ENCODE peak calls at places on chromosomes 13 and 19, in eight cellular contexts. X is GM23338, G is neural progenitor cell, O is hepatocyte, J is HCT116, Q is OCI-LY7, A is PC-3, V is SK-N-SH. T is an unnamed sample.
A peak's percentile ranks its signal among the peaks of the same experiment; 100 is the strongest.

GRCh38 chr13:94322925-94323324 is 156.6 kb downstream of the DCT start:
- DNase-seq in X (no peak), G (no peak), O (no peak), J (no peak), Q (no peak), A (no peak), V (no peak), T (peak; percentile 58)

GRCh38 chr13:23654111-23655110 is 84.2 kb downstream of the TNFRSF19 start:
- DNase-seq in X (no peak), G (no peak), O (no peak), J (no peak), Q (no peak), A (no peak), V (no peak), T (no peak)

GRCh38 chr19:17834350-17835181 is 13.2 kb downstream of the JAK3 start:
- DNase-seq in X (peak; percentile 74), G (peak; percentile 58), O (no peak), J (no peak), Q (no peak), A (no peak), V (no peak), T (peak; percentile 7)

GRCh38 chr19:54574051-54574450 is 461 bp downstream of the LILRA2 start:
- DNase-seq in X (no peak), G (no peak), O (no peak), J (no peak), Q (no peak), A (no peak), V (no peak), T (no peak)

GRCh38 chr19:23769691-23770468 is 11.2 kb upstream of the ZNF681 start:
- DNase-seq in X (no peak), G (no peak), O (no peak), J (no peak), Q (no peak), A (no peak), V (no peak), T (no peak)

GRCh38 chr13:41398494-41399190 is 58.7 kb upstream of the RGCC start:
- DNase-seq in X (no peak), G (no peak), O (no peak), J (no peak), Q (no peak), A (no peak), V (no peak), T (peak; percentile 74)

GRCh38 chr19:441213-441823 is 19.5 kb downstream of the SHC2 start:
- DNase-seq in X (no peak), G (no peak), O (no peak), J (no peak), Q (no peak), A (no peak), V (no peak), T (no peak)

GRCh38 chr19:34639491-34640085 is 37.4 kb downstream of the SCGB2B2 start:
- DNase-seq in X (peak; percentile 92), G (peak; percentile 86), O (peak; percentile 84), J (peak; percentile 53), Q (peak; percentile 83), A (peak; percentile 57), V (peak; percentile 43), T (peak; percentile 76)

GRCh38 chr19:35545855-35546381 is 492 bp downstream of the TMEM147 start:
- DNase-seq in X (peak; percentile 63), G (no peak), O (peak; percentile 60), J (no peak), Q (peak; percentile 42), A (peak; percentile 23), V (peak; percentile 79), T (peak; percentile 64)

GRCh38 chr13:112715715-112716460 is 26.1 kb downstream of the ATP11A start:
- DNase-seq in X (no peak), G (no peak), O (no peak), J (no peak), Q (no peak), A (no peak), V (no peak), T (peak; percentile 7)

GRCh38 chr19:5977222-5977784 is 637 bp downstream of the RANBP3 start:
- DNase-seq in X (no peak), G (no peak), O (no peak), J (no peak), Q (peak; percentile 26), A (no peak), V (no peak), T (peak; percentile 19)

GRCh38 chr13:37187611-37188010 is 82.1 kb upstream of the CSNK1A1L start:
- DNase-seq in X (no peak), G (no peak), O (no peak), J (no peak), Q (no peak), A (no peak), V (no peak), T (no peak)

GRCh38 chr19:4639531-4640246 is 373 bp downstream of the TNFAIP8L1 start:
- DNase-seq in X (no peak), G (no peak), O (peak; percentile 47), J (no peak), Q (no peak), A (no peak), V (peak; percentile 74), T (no peak)

GRCh38 chr13:49373699-49374098 is 70.2 kb downstream of the CAB39L start:
- DNase-seq in X (no peak), G (no peak), O (no peak), J (no peak), Q (peak; percentile 25), A (no peak), V (no peak), T (peak; percentile 14)

GRCh38 chr13:44651209-44651608 is 75.1 kb upstream of the TSC22D1 start:
- DNase-seq in X (peak; percentile 57), G (no peak), O (no peak), J (no peak), Q (no peak), A (no peak), V (no peak), T (no peak)

GRCh38 chr19:42528354-42529247 is at the start of gene CEACAM1:
- DNase-seq in X (no peak), G (no peak), O (peak; percentile 79), J (no peak), Q (peak; percentile 68), A (peak; percentile 35), V (no peak), T (peak; percentile 12)

GRCh38 chr13:101576452-101576851 is 124.0 kb downstream of the ITGBL1 start:
- DNase-seq in X (no peak), G (no peak), O (no peak), J (no peak), Q (no peak), A (peak; percentile 74), V (no peak), T (no peak)

GRCh38 chr19:10780368-10780767 is 55.6 kb downstream of the TMED1 start:
- DNase-seq in X (no peak), G (no peak), O (no peak), J (no peak), Q (no peak), A (no peak), V (no peak), T (peak; percentile 20)

GRCh38 chr13:40789275-40790231 is at the start of gene SLC25A15:
- DNase-seq in X (peak; percentile 80), G (peak; percentile 90), O (peak; percentile 95), J (peak; percentile 48), Q (peak; percentile 89), A (peak; percentile 81), V (peak; percentile 97), T (peak; percentile 89)

GRCh38 chr13:48515732-48516131 is 17.1 kb downstream of the RCBTB2 start:
- DNase-seq in X (no peak), G (no peak), O (no peak), J (no peak), Q (no peak), A (no peak), V (no peak), T (no peak)

GRCh38 chr13:79360064-79360463 is 46.0 kb downstream of the RBM26 start:
- DNase-seq in X (no peak), G (no peak), O (no peak), J (no peak), Q (no peak), A (no peak), V (no peak), T (no peak)

DNA sequence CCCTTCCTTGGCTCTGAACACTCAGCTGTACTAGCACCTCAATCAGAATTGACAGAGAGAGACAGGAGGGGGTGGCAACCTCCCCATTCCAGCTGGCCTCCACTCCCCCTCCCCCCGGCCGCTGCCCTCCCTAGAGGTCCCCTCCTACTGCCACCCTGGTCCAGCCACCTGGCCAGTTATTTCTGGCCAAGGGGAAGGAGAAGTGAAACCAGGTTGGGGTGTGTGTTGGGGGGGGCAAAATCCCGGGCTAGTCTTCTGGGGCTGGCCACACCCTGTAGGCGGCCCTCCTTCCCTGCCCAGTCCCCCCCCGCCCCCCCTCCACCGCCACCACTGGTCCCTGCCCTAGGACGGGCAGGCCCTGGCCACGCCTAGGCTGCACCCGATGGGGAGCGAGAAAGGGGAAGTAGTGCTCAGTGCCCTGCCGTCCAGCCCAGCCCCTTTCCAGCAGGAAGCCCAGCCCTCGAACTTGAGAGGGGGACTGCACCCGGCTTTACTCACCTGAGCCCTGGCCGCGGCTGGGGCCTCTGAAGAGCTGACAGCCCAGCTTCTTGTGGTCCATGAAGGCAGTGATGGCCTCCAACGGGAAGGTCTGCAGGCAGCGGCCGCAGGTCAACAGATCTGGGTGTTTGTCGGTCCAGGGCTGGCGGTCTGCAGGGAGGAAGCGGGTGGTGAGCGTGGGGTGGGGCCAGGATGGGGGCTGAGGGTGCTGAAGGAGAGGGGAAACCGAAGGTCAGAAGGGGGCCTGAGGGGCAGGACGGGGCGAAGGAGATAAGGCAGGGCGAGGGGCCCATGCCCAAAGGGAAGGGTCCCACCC is 856 bp downstream of the ZNF296 start:
- DNase-seq in X (peak; percentile 88), G (peak; percentile 43), O (peak; percentile 77), J (peak; percentile 54), Q (peak; percentile 96), A (peak; percentile 82), V (no peak), T (peak; percentile 26)
- H3K27ac ChIP-seq in X (peak overlapping the region; percentile 70), G (no peak overlapping the region), O (peak overlapping the region; percentile 14), J (peak overlapping the region; percentile 83), Q (peak overlapping the region; percentile 88), A (peak overlapping the region; percentile 13), V (no peak overlapping the region), T (no peak overlapping the region)

GRCh38 chr13:108342369-108343289 is 73.1 kb downstream of the TNFSF13B start:
- DNase-seq in X (peak; percentile 65), G (peak; percentile 58), O (peak; percentile 41), J (peak; percentile 16), Q (no peak), A (peak; percentile 49), V (peak; percentile 23), T (peak; percentile 55)
- TF ChIP-seq EZH2phosphoT487 in X (no peak), G (no peak), O (no peak), J (no peak), Q (no peak), A (no peak), V (no peak), T (no peak)

GRCh38 chr19:52542984-52543664 is 15.7 kb downstream of the ZNF808 start:
- DNase-seq in X (no peak), G (no peak), O (no peak), J (no peak), Q (no peak), A (peak; percentile 11), V (no peak), T (no peak)
- H3K4me2 ChIP-seq in X (no peak overlapping the region), G (no peak overlapping the region), O (no peak overlapping the region), J (no peak overlapping the region), Q (no peak overlapping the region), A (no peak overlapping the region), V (no peak overlapping the region), T (no peak overlapping the region)

GRCh38 chr13:46668302-46668720 is 115.3 kb downstream of the LRCH1 start:
- DNase-seq in X (no peak), G (no peak), O (no peak), J (no peak), Q (peak; percentile 18), A (peak; percentile 62), V (no peak), T (peak; percentile 91)
- H3K27ac ChIP-seq in X (no peak overlapping the region), G (no peak overlapping the region), O (peak overlapping the region; percentile 6), J (no peak overlapping the region), Q (peak overlapping the region; percentile 67), A (peak overlapping the region; percentile 41), V (peak overlapping the region; percentile 83), T (peak overlapping the region; percentile 76)

GRCh38 chr19:44142014-44142523 is 715 bp downstream of the ZNF234 start:
- DNase-seq in X (no peak), G (peak; percentile 18), O (peak; percentile 16), J (no peak), Q (no peak), A (peak; percentile 3), V (no peak), T (peak; percentile 69)
- TF ChIP-seq EZH2phosphoT487 in X (no peak), G (no peak), O (no peak), J (no peak), Q (no peak), A (no peak), V (no peak), T (no peak)

T was measured in GM23248.